ENCODE peak calls at places on chromosome 10, in ten cellular contexts. J, S, A, E, C, Q, P, B, Z and T are unnamed samples.

GRCh38 chr10:123640016-123640535 is 26.1 kb upstream of the GPR26 start:
- DNase-seq in P (no peak), J (no peak), A (no peak), S (no peak), C (no peak), Q (no peak), E (no peak), Z (no peak), B (no peak), T (no peak)

GRCh38 chr10:95742529-95742884 is 13.5 kb upstream of the ENTPD1 start:
- DNase-seq in E (no peak), B (no peak), Q (no peak), S (no peak), P (no peak), A (no peak), J (peak; percentile 46), C (no peak), Z (peak; percentile 67), T (no peak)

GRCh38 chr10:79318369-79318768 is 28.9 kb upstream of the PPIF start:
- DNase-seq in A (no peak), Q (no peak), P (no peak), S (peak; percentile 14), Z (no peak), B (peak; percentile 43), J (no peak), C (peak; percentile 33), E (no peak), T (no peak)

GRCh38 chr10:47409866-47410256 is 25.8 kb upstream of the ZNF488 start:
- DNase-seq in P (no peak), B (no peak), J (no peak), E (no peak), S (no peak), Q (no peak), C (no peak), A (no peak), Z (no peak), T (no peak)

GRCh38 chr10:123377883-123378282 is 223.7 kb downstream of the BUB3 start:
- DNase-seq in S (no peak), B (no peak), P (no peak), J (no peak), Q (no peak), C (no peak), E (no peak), A (no peak), Z (no peak), T (no peak)

GRCh38 chr10:56823849-56824248 is 462.8 kb upstream of the ZWINT start:
- DNase-seq in J (no peak), A (no peak), E (no peak), P (no peak), Q (no peak), C (no peak), Z (no peak), B (no peak), S (no peak), T (no peak)

GRCh38 chr10:92184977-92185376 is 105.9 kb downstream of the CPEB3 start:
- DNase-seq in S (no peak), J (no peak), A (no peak), Q (no peak), C (no peak), P (no peak), B (no peak), Z (no peak), E (no peak), T (no peak)

GRCh38 chr10:117148284-117148683 is 10.2 kb upstream of the VAX1 start:
- DNase-seq in A (no peak), Z (no peak), E (no peak), Q (no peak), P (no peak), S (no peak), C (no peak), J (no peak), B (no peak), T (no peak)

GRCh38 chr10:45514283-45515270 is 140.6 kb downstream of the ALOX5 start:
- DNase-seq in C (no peak), P (no peak), A (no peak), S (no peak), Z (no peak), E (no peak), Q (no peak), B (peak; percentile 44), J (peak; percentile 51), T (no peak)

GRCh38 chr10:71357792-71358265 is 38.8 kb downstream of the SLC29A3 start:
- DNase-seq in P (no peak), Z (no peak), Q (no peak), J (no peak), C (no peak), S (no peak), B (no peak), E (peak; percentile 67), A (no peak), T (no peak)

GRCh38 chr10:71796749-71797405 is 23.6 kb upstream of the VSIR start:
- DNase-seq in B (no peak), E (no peak), S (no peak), P (no peak), J (no peak), C (no peak), Q (no peak), Z (no peak), A (no peak), T (no peak)

GRCh38 chr10:58570307-58570723 is 57.6 kb downstream of the BICC1 start:
- DNase-seq in Z (no peak), C (no peak), S (no peak), A (no peak), J (no peak), E (no peak), P (no peak), B (no peak), Q (no peak), T (no peak)

GRCh38 chr10:122114156-122114747 is 125.3 kb downstream of the TACC2 start:
- DNase-seq in S (no peak), Z (no peak), P (no peak), J (no peak), C (no peak), B (no peak), E (no peak), Q (no peak), A (no peak), T (no peak)

GRCh38 chr10:4191354-4191753 is 406.3 kb upstream of the KLF6 start:
- DNase-seq in P (no peak), Q (no peak), S (no peak), E (no peak), Z (no peak), A (no peak), C (no peak), B (no peak), J (no peak), T (no peak)

GRCh38 chr10:78706986-78707500 is 361.7 kb upstream of the ZMIZ1 start:
- DNase-seq in Z (no peak), S (no peak), J (no peak), Q (no peak), A (no peak), C (no peak), E (no peak), B (no peak), P (no peak), T (no peak)

GRCh38 chr10:26859241-26860025 is 1.3 kb downstream of the ABI1 start:
- DNase-seq in Q (no peak), B (no peak), Z (no peak), A (no peak), P (no peak), J (no peak), E (no peak), C (no peak), S (no peak), T (no peak)

GRCh38 chr10:104321716-104322415 is 16.4 kb downstream of the ITPRIP start:
- DNase-seq in A (no peak), C (no peak), Z (no peak), J (no peak), E (no peak), P (no peak), S (no peak), B (no peak), Q (no peak), T (peak; percentile 14)

GRCh38 chr10:47176206-47176902 is 123.6 kb upstream of the GDF10 start:
- DNase-seq in C (no peak), A (no peak), Z (no peak), P (no peak), S (no peak), B (no peak), E (no peak), Q (no peak), J (no peak), T (no peak)

GRCh38 chr10:110448682-110449418 is 48.9 kb upstream of the DUSP5 start:
- DNase-seq in J (no peak), A (no peak), S (no peak), Z (no peak), Q (no peak), C (no peak), P (no peak), E (no peak), B (no peak), T (no peak)

GRCh38 chr10:91887075-91887899 is 22.0 kb downstream of the FGFBP3 start:
- DNase-seq in B (peak; percentile 80), P (no peak), Q (no peak), Z (no peak), C (no peak), S (no peak), E (peak; percentile 60), A (no peak), J (no peak), T (no peak)

GRCh38 chr10:78757542-78757941 is 311.2 kb upstream of the ZMIZ1 start:
- DNase-seq in C (no peak), B (no peak), S (no peak), Z (no peak), E (no peak), J (no peak), A (no peak), Q (peak; percentile 32), P (no peak), T (no peak)

GRCh38 chr10:14625210-14625621 is 149.5 kb downstream of the FAM107B start:
- DNase-seq in P (no peak), Q (no peak), C (no peak), B (no peak), Z (no peak), S (no peak), E (no peak), J (no peak), A (no peak), T (no peak)

GRCh38 chr10:68543004-68543918 is 15.9 kb upstream of the SLC25A16 start:
- DNase-seq in Q (no peak), C (no peak), Z (no peak), P (no peak), B (no peak), S (no peak), A (no peak), E (no peak), J (no peak), T (no peak)

GRCh38 chr10:128069351-128070051 is 56.7 kb downstream of the MKI67 start:
- DNase-seq in Z (peak; percentile 51), Q (peak; percentile 33), J (peak; percentile 50), C (peak; percentile 82), B (peak; percentile 92), A (peak; percentile 61), S (peak; percentile 78), E (peak; percentile 62), P (no peak), T (peak; percentile 59)

GRCh38 chr10:96670786-96671185 is 49.5 kb downstream of the PIK3AP1 start:
- DNase-seq in S (no peak), A (no peak), B (no peak), J (no peak), Q (no peak), C (no peak), E (no peak), Z (no peak), P (no peak), T (no peak)